ENCODE peak calls at places on chromosomes 13 and 19, in six cellular contexts. U, A, W, B, C and G are unnamed samples.

GRCh38 chr13:43511260-43511970 is 275.4 kb downstream of the ENOX1 start:
- DNase-seq in A (no peak), C (no peak), U (no peak), B (peak; percentile 14), W (no peak), G (no peak)

GRCh38 chr19:35755550-35756371 is 1.1 kb downstream of the HSPB6 start:
- DNase-seq in B (no peak), A (peak; percentile 97), U (no peak), C (no peak), W (peak; percentile 74), G (peak; percentile 45)

GRCh38 chr13:25771208-25771607 is 280.6 kb downstream of the SHISA2 start:
- DNase-seq in B (no peak), U (no peak), W (no peak), A (no peak), C (no peak), G (no peak)

GRCh38 chr19:43570174-43570791 is 5.0 kb downstream of the XRCC1 start:
- DNase-seq in A (no peak), U (no peak), W (no peak), C (no peak), B (no peak), G (no peak)

GRCh38 chr13:46797468-46798237 is 692 bp upstream of the ESD start:
- DNase-seq in B (no peak), C (peak; percentile 38), A (no peak), W (no peak), U (no peak), G (no peak)

GRCh38 chr19:43438291-43439162 is 23.8 kb downstream of the TEX101 start:
- DNase-seq in W (no peak), C (no peak), B (peak; percentile 86), A (no peak), U (no peak), G (no peak)

GRCh38 chr13:113544896-113545295 is 39.7 kb upstream of the TFDP1 start:
- DNase-seq in C (no peak), U (no peak), B (peak; percentile 7), A (no peak), W (no peak), G (no peak)

GRCh38 chr19:49475995-49476880 is 2.2 kb downstream of the FLT3LG start:
- DNase-seq in A (peak; percentile 73), C (no peak), U (no peak), W (peak; percentile 85), B (peak; percentile 64), G (no peak)

GRCh38 chr13:73844986-73845385 is 289.2 kb downstream of the KLF12 start:
- DNase-seq in W (no peak), A (no peak), B (no peak), U (no peak), C (no peak), G (no peak)

GRCh38 chr19:38488811-38489481 is 55.5 kb downstream of the RYR1 start:
- DNase-seq in U (no peak), B (no peak), C (no peak), A (no peak), W (no peak), G (no peak)

GRCh38 chr19:12669272-12670158 is 2.9 kb downstream of the WDR83 start:
- DNase-seq in C (peak; percentile 78), U (no peak), W (peak; percentile 86), A (peak; percentile 90), B (peak; percentile 90), G (peak; percentile 77)

GRCh38 chr19:51470966-51471365 is 7.4 kb upstream of the CEACAM18 start:
- DNase-seq in B (no peak), W (no peak), C (no peak), U (no peak), A (no peak), G (no peak)

GRCh38 chr13:70016116-70016515 is 91.5 kb upstream of the ATXN8OS start:
- DNase-seq in U (no peak), C (no peak), B (no peak), W (no peak), A (no peak), G (no peak)

GRCh38 chr19:4988770-4989251 is 19.9 kb downstream of the KDM4B start:
- DNase-seq in W (no peak), C (no peak), B (peak; percentile 53), U (no peak), A (peak; percentile 84), G (no peak)

GRCh38 chr13:29679357-29680050 is 84.0 kb upstream of the SLC7A1 start:
- DNase-seq in B (no peak), W (no peak), A (no peak), C (no peak), U (no peak), G (no peak)

GRCh38 chr13:97205971-97206370 is 16.2 kb upstream of the MBNL2 start:
- DNase-seq in A (no peak), B (peak; percentile 65), W (no peak), U (no peak), C (no peak), G (no peak)

GRCh38 chr13:20175907-20176652 is 15.2 kb upstream of the GJA3 start:
- DNase-seq in A (no peak), B (no peak), W (no peak), C (no peak), U (no peak), G (no peak)

GRCh38 chr13:26465514-26465913 is 92.0 kb upstream of the WASF3 start:
- DNase-seq in U (no peak), A (peak; percentile 73), C (no peak), W (no peak), B (no peak), G (no peak)

GRCh38 chr13:102779426-102780159 is 6.0 kb upstream of the TEX30 start:
- DNase-seq in B (no peak), U (no peak), W (no peak), A (no peak), C (no peak), G (no peak)

GRCh38 chr13:72886272-72887062 is 104.5 kb downstream of the PIBF1 start:
- DNase-seq in U (no peak), B (peak; percentile 47), A (no peak), C (no peak), W (no peak), G (no peak)

GRCh38 chr13:52001120-52001731 is 10.0 kb downstream of the ATP7B start:
- DNase-seq in W (no peak), U (no peak), B (peak; percentile 71), C (peak; percentile 50), A (no peak), G (peak; percentile 36)

GRCh38 chr13:40072663-40073120 is 417.2 kb downstream of the COG6 start:
- DNase-seq in W (no peak), B (no peak), C (no peak), U (no peak), A (no peak), G (no peak)

GRCh38 chr13:72163671-72164070 is 296.7 kb upstream of the DACH1 start:
- DNase-seq in A (no peak), B (peak; percentile 11), C (no peak), U (no peak), W (no peak), G (no peak)

GRCh38 chr19:3544742-3545668 is 6.0 kb downstream of the TEKTIP1 start:
- DNase-seq in A (peak; percentile 87), C (peak; percentile 50), U (no peak), W (peak; percentile 86), B (peak; percentile 73), G (peak; percentile 69)

GRCh38 chr19:17041994-17042393 is 15.4 kb upstream of the CPAMD8 start:
- DNase-seq in C (no peak), B (no peak), A (no peak), U (no peak), W (no peak), G (no peak)

GRCh38 chr13:39253774-39254173 is 215.5 kb downstream of the NHLRC3 start:
- DNase-seq in W (no peak), U (no peak), C (no peak), A (no peak), B (peak; percentile 60), G (no peak)

GRCh38 chr13:21675095-21676007 is 4.5 kb downstream of the FGF9 start:
- DNase-seq in W (peak; percentile 79), B (no peak), A (peak; percentile 57), C (no peak), U (no peak), G (peak; percentile 31)

GRCh38 chr19:15587663-15588062 is 27.4 kb upstream of the CYP4F8 start:
- DNase-seq in U (no peak), A (no peak), B (no peak), C (no peak), W (no peak), G (no peak)

GRCh38 chr19:17061691-17062090 is 13.6 kb downstream of the HAUS8 start:
- DNase-seq in A (no peak), W (no peak), C (no peak), B (no peak), U (no peak), G (no peak)

GRCh38 chr13:69619651-69620050 is 488.0 kb upstream of the ATXN8OS start:
- DNase-seq in C (no peak), B (no peak), A (no peak), U (no peak), W (no peak), G (no peak)

GRCh38 chr13:98187862-98188261 is 10.8 kb upstream of the RNF113B start:
- DNase-seq in C (no peak), U (no peak), W (no peak), B (no peak), A (no peak), G (no peak)

GRCh38 chr13:98775844-98776598 is 23.5 kb upstream of the SLC15A1 start:
- DNase-seq in U (no peak), C (peak; percentile 78), B (peak; percentile 40), W (no peak), A (no peak), G (no peak)

GRCh38 chr19:7528522-7529245 is 6.3 kb downstream of the MCOLN1 start:
- DNase-seq in W (no peak), U (no peak), A (no peak), B (no peak), C (no peak), G (no peak)

GRCh38 chr19:1601613-1602064 is 3.6 kb downstream of the UQCR11 start:
- DNase-seq in U (no peak), C (no peak), B (no peak), W (no peak), A (no peak), G (no peak)

GRCh38 chr19:49880162-49880869 is 2.8 kb downstream of the TBC1D17 start:
- DNase-seq in C (no peak), B (no peak), W (no peak), A (peak; percentile 42), U (no peak), G (no peak)